ENCODE peak calls at places on chromosome 9, in six cellular contexts. H is GM12878, A is HepG2, P is SK-N-SH, J is IMR-90, N is K562. W is an unnamed sample.

GRCh38 chr9:128059365-128059983 is 7.6 kb downstream of the NAIF1 start:
- DNase-seq in H (no peak), A (no peak), P (no peak), J (no peak), N (no peak), W (no peak)

GRCh38 chr9:69882998-69883565 is 62.5 kb downstream of the CFAP95 start:
- DNase-seq in H (no peak), A (no peak), P (no peak), J (no peak), N (no peak), W (no peak)

GRCh38 chr9:124800306-124801259 is 23.6 kb downstream of the OLFML2A start:
- DNase-seq in H (no peak), A (no peak), P (no peak), J (peak), N (no peak), W (no peak)

GRCh38 chr9:129455151-129455995 is 165.5 kb downstream of the C9orf50 start:
- DNase-seq in H (no peak), A (no peak), P (peak), J (no peak), N (no peak), W (no peak)

GRCh38 chr9:131733601-131734061 is 6.2 kb downstream of the RAPGEF1 start:
- DNase-seq in H (no peak), A (no peak), P (peak), J (peak), N (no peak), W (peak)

GRCh38 chr9:117178596-117179111 is 236.2 kb downstream of the ASTN2 start:
- DNase-seq in H (no peak), A (no peak), P (peak), J (peak), N (no peak), W (no peak)

GRCh38 chr9:123365881-123366528 is 10.0 kb downstream of the CRB2 start:
- DNase-seq in H (no peak), A (no peak), P (no peak), J (no peak), N (no peak), W (no peak)

GRCh38 chr9:3014164-3014563 is 170.3 kb upstream of the PUM3 start:
- DNase-seq in H (no peak), A (no peak), P (no peak), J (no peak), N (no peak), W (no peak)

GRCh38 chr9:136532799-136533774 is 12.8 kb downstream of the NOTCH1 start:
- DNase-seq in H (no peak), A (no peak), P (no peak), J (no peak), N (no peak), W (no peak)

GRCh38 chr9:121976751-121977150 is 116.4 kb downstream of the TTLL11 start:
- DNase-seq in H (no peak), A (no peak), P (no peak), J (peak), N (no peak), W (peak)

GRCh38 chr9:131337131-131337848 is 47.8 kb downstream of the PLPP7 start:
- DNase-seq in H (no peak), A (no peak), P (no peak), J (no peak), N (no peak), W (no peak)

GRCh38 chr9:84519486-84519885 is 150.0 kb upstream of the NTRK2 start:
- DNase-seq in H (no peak), A (no peak), P (no peak), J (no peak), N (no peak), W (no peak)

GRCh38 chr9:130947618-130948140 is 8.6 kb upstream of the FIBCD1 start:
- DNase-seq in H (no peak), A (no peak), P (no peak), J (no peak), N (peak), W (no peak)

GRCh38 chr9:106920701-106921283 is 57.8 kb downstream of the ZNF462 start:
- DNase-seq in H (no peak), A (peak), P (no peak), J (peak), N (no peak), W (no peak)

GRCh38 chr9:116323012-116323411 is 169.4 kb downstream of the PAPPA start:
- DNase-seq in H (no peak), A (no peak), P (peak), J (peak), N (no peak), W (no peak)

GRCh38 chr9:137195525-137196220 is 4.9 kb downstream of the TPRN start:
- DNase-seq in H (no peak), A (no peak), P (no peak), J (no peak), N (no peak), W (no peak)

DNA sequence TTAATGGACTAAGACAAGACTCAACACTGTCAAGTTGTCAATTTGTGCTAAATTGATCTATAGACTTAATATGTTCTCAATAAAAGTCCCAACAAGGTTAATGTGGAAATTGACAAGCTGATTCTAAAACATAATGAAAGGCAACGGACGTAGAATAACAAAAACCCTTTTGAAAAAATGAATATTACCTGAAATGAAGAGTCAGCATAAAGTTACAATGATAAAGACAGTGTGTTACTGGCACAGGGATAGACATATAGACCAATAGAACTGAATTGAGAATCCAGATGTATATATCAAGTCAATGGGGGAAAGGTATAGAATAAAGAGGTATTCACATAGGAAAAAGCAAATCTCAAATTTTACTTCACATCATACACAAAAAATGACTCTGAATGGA is 37.7 kb upstream of the BARX1 start:
- DNase-seq in H (no peak), A (no peak), P (no peak), J (no peak), N (no peak), W (no peak)
- TF ChIP-seq RAD21 in H (no peak), A (no peak), P (no peak), J (no peak), N (no peak), W (no peak)

DNA sequence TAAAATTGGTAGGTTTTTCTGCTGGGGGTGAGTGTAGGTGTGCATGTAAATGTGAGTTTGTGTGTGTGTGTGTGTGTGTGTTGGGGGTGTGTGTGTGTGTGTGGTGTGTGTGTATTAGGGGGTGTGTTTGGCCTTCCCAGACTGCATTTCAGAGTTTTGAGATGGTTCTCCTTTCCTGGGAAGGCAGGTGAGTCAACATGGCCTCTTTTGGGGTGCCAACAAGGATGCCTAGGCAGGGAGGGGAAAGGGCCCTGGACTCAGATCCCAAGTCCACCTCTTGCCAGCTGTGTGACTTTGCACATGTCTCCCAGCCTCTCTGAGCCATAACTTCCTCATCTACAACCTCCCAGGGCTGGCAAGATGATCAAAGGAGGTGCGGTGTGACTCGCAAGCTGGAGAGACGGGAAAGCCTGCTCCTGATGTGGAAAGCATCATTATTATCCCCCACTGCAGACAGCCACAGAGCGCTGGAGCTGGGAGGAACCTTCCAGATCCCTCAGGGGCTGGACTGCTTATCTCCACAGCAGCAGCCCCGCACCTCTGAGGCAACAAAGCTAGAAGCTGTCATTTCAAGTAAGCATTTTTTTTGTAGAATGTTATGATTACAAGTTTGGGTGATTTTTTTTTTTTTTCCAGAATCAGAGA is 63.5 kb upstream of the TBC1D2 start:
- DNase-seq in H (no peak), A (no peak), P (no peak), J (peak), N (peak), W (no peak)
- TF ChIP-seq RAD21 in H (no peak), A (no peak), P (no peak), J (peak), N (no peak), W (no peak)

DNA sequence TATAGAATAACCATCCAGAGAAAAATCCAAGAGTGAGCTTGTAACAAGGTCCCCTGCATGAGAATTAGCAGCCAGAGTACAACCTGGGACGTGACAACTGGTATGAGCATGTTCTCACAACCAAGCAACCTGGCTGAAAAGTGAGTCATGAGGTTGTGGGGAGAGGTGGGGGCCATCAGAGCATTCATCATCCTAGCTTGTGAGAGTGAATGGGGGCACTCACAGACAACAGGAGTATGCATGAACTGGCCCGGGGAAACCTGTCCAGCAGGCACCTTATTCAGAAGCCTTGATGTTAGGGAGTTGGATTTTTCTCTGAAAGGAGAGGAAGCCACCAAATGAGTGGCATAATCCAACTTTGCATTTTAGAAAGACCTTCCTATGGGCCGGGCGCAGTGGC is 113.0 kb downstream of the FRMD3 start:
- DNase-seq in H (no peak), A (peak), P (no peak), J (no peak), N (no peak), W (no peak)
- TF ChIP-seq RAD21 in H (no peak), A (no peak), P (peak), J (no peak), N (no peak), W (no peak)

DNA sequence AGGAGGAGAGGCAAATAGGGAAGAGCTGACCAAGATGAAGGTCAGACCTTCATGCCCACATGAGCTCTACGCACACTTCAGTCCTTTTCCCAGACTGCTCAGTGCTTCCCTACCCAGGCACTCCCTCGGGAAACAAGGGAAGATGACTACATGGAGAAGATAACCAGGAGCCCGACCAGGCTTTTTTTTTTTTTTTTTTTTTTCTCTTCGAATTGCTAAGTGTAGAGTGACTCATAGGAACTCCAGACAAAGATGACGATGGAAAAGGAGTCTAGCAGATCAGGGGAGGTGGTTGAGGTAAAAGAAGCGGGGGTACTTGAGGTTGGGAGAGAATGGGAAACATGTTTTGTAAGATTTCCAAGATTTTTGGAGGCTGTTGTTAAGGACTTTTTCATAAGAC is 526.1 kb downstream of the BNC2 start:
- DNase-seq in H (no peak), A (no peak), P (no peak), J (peak), N (no peak), W (peak)
- TF ChIP-seq RAD21 in H (no peak), A (no peak), P (no peak), J (peak), N (no peak), W (peak)

GRCh38 chr9:93298498-93299417 is 114.8 kb downstream of the WNK2 start:
- DNase-seq in H (no peak), A (peak), P (peak), J (no peak), N (peak), W (no peak)
- TF ChIP-seq RAD21 in H (no peak), A (peak), P (no peak), J (no peak), N (no peak), W (no peak)

W was measured in A549.